ENCODE peak calls at places on chromosomes 13 and 19, in seven cellular contexts. T, K, Z, J, Q, Y and O are unnamed samples.

GRCh38 chr13:37277435-37278144 is 172.1 kb upstream of the CSNK1A1L start:
- DNase-seq in Y (no peak), T (no peak), K (no peak), Q (no peak), Z (no peak), J (no peak), O (no peak)

GRCh38 chr19:21109116-21109515 is 27.1 kb downstream of the ZNF714 start:
- DNase-seq in Z (no peak), Y (no peak), J (no peak), Q (no peak), K (no peak), T (no peak), O (no peak)

GRCh38 chr13:70950664-70951063 is 842.4 kb upstream of the KLHL1 start:
- DNase-seq in K (no peak), Z (no peak), T (no peak), Y (no peak), J (no peak), Q (no peak), O (no peak)

GRCh38 chr19:31231181-31231580 is 118.1 kb downstream of the TSHZ3 start:
- DNase-seq in Z (no peak), T (no peak), K (no peak), Q (no peak), J (no peak), Y (no peak), O (no peak)

GRCh38 chr19:14090509-14091085 is at the start of gene SAMD1:
- DNase-seq in T (peak; percentile 72), J (peak; percentile 69), Y (peak; percentile 87), K (peak; percentile 82), Q (peak; percentile 95), Z (peak; percentile 87), O (peak; percentile 93)

GRCh38 chr13:94952787-94953186 is 240.4 kb upstream of the SOX21 start:
- DNase-seq in T (no peak), K (no peak), Q (no peak), J (no peak), Y (no peak), Z (no peak), O (no peak)

GRCh38 chr13:46799139-46799538 is 2.2 kb upstream of the ESD start:
- DNase-seq in Y (no peak), K (no peak), T (no peak), J (no peak), Q (no peak), Z (no peak), O (no peak)

GRCh38 chr19:47848871-47849473 is 10.1 kb upstream of the TPRX2 start:
- DNase-seq in T (no peak), Y (peak; percentile 31), J (peak; percentile 64), Z (peak; percentile 1), Q (peak; percentile 23), K (peak; percentile 30), O (no peak)

GRCh38 chr19:10921909-10922637 is 6.4 kb downstream of the YIPF2 start:
- DNase-seq in J (no peak), Z (no peak), Q (no peak), T (no peak), K (no peak), Y (peak; percentile 16), O (no peak)

GRCh38 chr13:29934531-29935308 is 84.3 kb upstream of the UBL3 start:
- DNase-seq in Q (no peak), T (no peak), Z (no peak), J (no peak), Y (no peak), K (no peak), O (no peak)

GRCh38 chr13:113122571-113123225 is at the start of gene F10:
- DNase-seq in Q (peak; percentile 64), T (no peak), Z (no peak), J (no peak), K (no peak), Y (peak; percentile 83), O (no peak)

GRCh38 chr19:7515471-7516226 is at the start of gene ZNF358:
- DNase-seq in Q (peak; percentile 90), T (peak; percentile 77), Y (peak; percentile 98), Z (no peak), J (peak; percentile 78), K (no peak), O (peak; percentile 70)

GRCh38 chr13:59776924-59777690 is 386.6 kb downstream of the DIAPH3 start:
- DNase-seq in T (no peak), Y (no peak), J (no peak), Q (no peak), Z (no peak), K (no peak), O (no peak)

GRCh38 chr19:15320118-15320517 is 12.2 kb downstream of the BRD4 start:
- DNase-seq in T (no peak), Q (no peak), Y (no peak), Z (no peak), J (no peak), K (no peak), O (no peak)

GRCh38 chr13:114281351-114282142 is at the start of gene UPF3A:
- DNase-seq in Q (peak; percentile 97), K (peak; percentile 84), T (peak; percentile 90), Z (peak; percentile 82), Y (peak; percentile 88), J (peak; percentile 90), O (peak; percentile 89)

GRCh38 chr19:46355234-46355990 is 8.5 kb downstream of the PPP5C start:
- DNase-seq in K (no peak), J (no peak), Z (no peak), Q (no peak), Y (no peak), T (no peak), O (no peak)